ENCODE peak calls at places on chromosomes 5 and 9, in six cellular contexts. One of them, this sample, is unnamed.

GRCh38 chr5:139414601-139415121 is 10.8 kb upstream of the SPATA24 start:
- DNase-seq in neural progenitor cell: no peak
- DNase-seq in adrenal gland: peak
- DNase-seq in A549: no peak
- DNase-seq in CD8-positive, alpha-beta T cell: no peak
- DNase-seq in heart left ventricle: no peak
- DNase-seq in this sample: no peak

GRCh38 chr9:2691626-2692025 is 25.7 kb upstream of the KCNV2 start:
- DNase-seq in neural progenitor cell: no peak
- DNase-seq in adrenal gland: no peak
- DNase-seq in A549: no peak
- DNase-seq in CD8-positive, alpha-beta T cell: no peak
- DNase-seq in heart left ventricle: no peak
- DNase-seq in this sample: no peak

GRCh38 chr9:132641216-132641615 is 28.6 kb downstream of the DDX31 start:
- DNase-seq in neural progenitor cell: no peak
- DNase-seq in adrenal gland: no peak
- DNase-seq in A549: no peak
- DNase-seq in CD8-positive, alpha-beta T cell: no peak
- DNase-seq in heart left ventricle: no peak
- DNase-seq in this sample: no peak

GRCh38 chr9:112048924-112049785 is 125.9 kb downstream of the SUSD1 start:
- DNase-seq in neural progenitor cell: no peak
- DNase-seq in adrenal gland: no peak
- DNase-seq in A549: no peak
- DNase-seq in CD8-positive, alpha-beta T cell: no peak
- DNase-seq in heart left ventricle: no peak
- DNase-seq in this sample: no peak

GRCh38 chr5:40376566-40376965 is 303.1 kb upstream of the PTGER4 start:
- DNase-seq in neural progenitor cell: no peak
- DNase-seq in adrenal gland: no peak
- DNase-seq in A549: no peak
- DNase-seq in CD8-positive, alpha-beta T cell: no peak
- DNase-seq in heart left ventricle: no peak
- DNase-seq in this sample: no peak

GRCh38 chr9:36862206-36863145 is 171.6 kb downstream of the PAX5 start:
- DNase-seq in neural progenitor cell: peak
- DNase-seq in adrenal gland: peak
- DNase-seq in A549: peak
- DNase-seq in CD8-positive, alpha-beta T cell: no peak
- DNase-seq in heart left ventricle: no peak
- DNase-seq in this sample: peak

GRCh38 chr9:16074962-16075361 is 522.1 kb downstream of the CCDC171 start:
- DNase-seq in neural progenitor cell: no peak
- DNase-seq in adrenal gland: no peak
- DNase-seq in A549: no peak
- DNase-seq in CD8-positive, alpha-beta T cell: no peak
- DNase-seq in heart left ventricle: no peak
- DNase-seq in this sample: no peak

GRCh38 chr9:101907466-101907865 is 169.0 kb upstream of the GRIN3A start:
- DNase-seq in neural progenitor cell: no peak
- DNase-seq in adrenal gland: no peak
- DNase-seq in A549: no peak
- DNase-seq in CD8-positive, alpha-beta T cell: no peak
- DNase-seq in heart left ventricle: no peak
- DNase-seq in this sample: no peak

GRCh38 chr5:181255836-181256578 is 4.9 kb downstream of the TRIM52 start:
- DNase-seq in neural progenitor cell: no peak
- DNase-seq in adrenal gland: no peak
- DNase-seq in A549: no peak
- DNase-seq in CD8-positive, alpha-beta T cell: no peak
- DNase-seq in heart left ventricle: no peak
- DNase-seq in this sample: no peak

GRCh38 chr5:134110382-134110781 is 4.1 kb upstream of the TCF7 start:
- DNase-seq in neural progenitor cell: no peak
- DNase-seq in adrenal gland: no peak
- DNase-seq in A549: no peak
- DNase-seq in CD8-positive, alpha-beta T cell: peak
- DNase-seq in heart left ventricle: no peak
- DNase-seq in this sample: no peak

GRCh38 chr9:121067655-121068054 is 7.1 kb upstream of the CNTRL start:
- DNase-seq in neural progenitor cell: no peak
- DNase-seq in adrenal gland: no peak
- DNase-seq in A549: no peak
- DNase-seq in CD8-positive, alpha-beta T cell: no peak
- DNase-seq in heart left ventricle: no peak
- DNase-seq in this sample: no peak

GRCh38 chr9:120478208-120478607 is 101.8 kb downstream of the CDK5RAP2 start:
- DNase-seq in neural progenitor cell: no peak
- DNase-seq in adrenal gland: no peak
- DNase-seq in A549: no peak
- DNase-seq in CD8-positive, alpha-beta T cell: no peak
- DNase-seq in heart left ventricle: no peak
- DNase-seq in this sample: no peak

GRCh38 chr5:57884346-57885102 is 401.9 kb upstream of the ACTBL2 start:
- DNase-seq in neural progenitor cell: no peak
- DNase-seq in adrenal gland: no peak
- DNase-seq in A549: no peak
- DNase-seq in CD8-positive, alpha-beta T cell: no peak
- DNase-seq in heart left ventricle: no peak
- DNase-seq in this sample: no peak

GRCh38 chr5:151447174-151448037 is at the start of gene SLC36A1:
- DNase-seq in neural progenitor cell: peak
- DNase-seq in adrenal gland: peak
- DNase-seq in A549: peak
- DNase-seq in CD8-positive, alpha-beta T cell: peak
- DNase-seq in heart left ventricle: peak
- DNase-seq in this sample: peak

GRCh38 chr5:73115399-73116051 is 4.8 kb upstream of the TMEM171 start:
- DNase-seq in neural progenitor cell: no peak
- DNase-seq in adrenal gland: no peak
- DNase-seq in A549: no peak
- DNase-seq in CD8-positive, alpha-beta T cell: no peak
- DNase-seq in heart left ventricle: no peak
- DNase-seq in this sample: no peak

GRCh38 chr5:149024978-149025377 is 37.9 kb downstream of the SH3TC2 start:
- DNase-seq in neural progenitor cell: no peak
- DNase-seq in adrenal gland: no peak
- DNase-seq in A549: no peak
- DNase-seq in CD8-positive, alpha-beta T cell: no peak
- DNase-seq in heart left ventricle: no peak
- DNase-seq in this sample: peak

GRCh38 chr9:99833735-99834134 is 12.1 kb downstream of the NR4A3 start:
- DNase-seq in neural progenitor cell: no peak
- DNase-seq in adrenal gland: no peak
- DNase-seq in A549: no peak
- DNase-seq in CD8-positive, alpha-beta T cell: no peak
- DNase-seq in heart left ventricle: no peak
- DNase-seq in this sample: no peak

GRCh38 chr5:67047180-67047579 is 149.4 kb downstream of the CD180 start:
- DNase-seq in neural progenitor cell: peak
- DNase-seq in adrenal gland: peak
- DNase-seq in A549: no peak
- DNase-seq in CD8-positive, alpha-beta T cell: no peak
- DNase-seq in heart left ventricle: peak
- DNase-seq in this sample: no peak

GRCh38 chr5:75412111-75412990 is 75.3 kb downstream of the HMGCR start:
- DNase-seq in neural progenitor cell: no peak
- DNase-seq in adrenal gland: no peak
- DNase-seq in A549: no peak
- DNase-seq in CD8-positive, alpha-beta T cell: no peak
- DNase-seq in heart left ventricle: no peak
- DNase-seq in this sample: no peak

GRCh38 chr5:35876922-35877321 is 20.2 kb downstream of the IL7R start:
- DNase-seq in neural progenitor cell: no peak
- DNase-seq in adrenal gland: peak
- DNase-seq in A549: no peak
- DNase-seq in CD8-positive, alpha-beta T cell: no peak
- DNase-seq in heart left ventricle: no peak
- DNase-seq in this sample: no peak

GRCh38 chr5:38719403-38719802 is 126.4 kb upstream of the OSMR start:
- DNase-seq in neural progenitor cell: no peak
- DNase-seq in adrenal gland: no peak
- DNase-seq in A549: no peak
- DNase-seq in CD8-positive, alpha-beta T cell: no peak
- DNase-seq in heart left ventricle: no peak
- DNase-seq in this sample: no peak
- H3K27ac ChIP-seq in neural progenitor cell: no peak
- H3K27ac ChIP-seq in adrenal gland: peak
- H3K27ac ChIP-seq in A549: no peak
- H3K27ac ChIP-seq in CD8-positive, alpha-beta T cell: no peak
- H3K27ac ChIP-seq in heart left ventricle: no peak
- H3K27ac ChIP-seq in this sample: no peak

DNA sequence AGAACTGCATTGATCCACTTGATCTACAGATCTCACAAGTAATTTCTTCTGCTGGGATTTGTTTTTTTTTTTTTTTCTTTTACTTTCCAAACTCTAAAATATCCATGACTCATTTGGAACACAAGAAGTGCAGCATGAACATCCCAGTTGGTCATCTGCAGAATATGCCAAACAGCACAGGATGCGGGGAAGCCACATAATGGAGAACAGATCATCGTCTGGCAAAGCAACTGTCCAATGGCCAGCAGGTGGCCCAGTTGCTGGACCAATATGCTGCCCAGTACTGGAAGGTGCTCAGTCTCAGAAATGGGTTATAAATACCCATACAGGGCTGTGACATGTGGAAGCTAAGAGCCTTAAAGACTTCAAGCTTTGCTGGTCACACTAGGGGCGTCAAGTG is 221.3 kb upstream of the TAS2R1 start:
- DNase-seq in neural progenitor cell: peak
- DNase-seq in adrenal gland: peak
- DNase-seq in A549: peak
- DNase-seq in CD8-positive, alpha-beta T cell: no peak
- DNase-seq in heart left ventricle: no peak
- DNase-seq in this sample: no peak
- TF ChIP-seq CTCF in neural progenitor cell: peak
- TF ChIP-seq CTCF in adrenal gland: no peak
- TF ChIP-seq CTCF in A549: peak
- TF ChIP-seq CTCF in CD8-positive, alpha-beta T cell: no peak
- TF ChIP-seq CTCF in heart left ventricle: no peak
- TF ChIP-seq CTCF in this sample: no peak

GRCh38 chr5:158463971-158464370 is 605.0 kb upstream of the CLINT1 start:
- DNase-seq in neural progenitor cell: no peak
- DNase-seq in adrenal gland: peak
- DNase-seq in A549: no peak
- DNase-seq in CD8-positive, alpha-beta T cell: no peak
- DNase-seq in heart left ventricle: no peak
- DNase-seq in this sample: peak
- H3K27ac ChIP-seq in neural progenitor cell: no peak
- H3K27ac ChIP-seq in adrenal gland: no peak
- H3K27ac ChIP-seq in A549: no peak
- H3K27ac ChIP-seq in CD8-positive, alpha-beta T cell: no peak
- H3K27ac ChIP-seq in heart left ventricle: peak
- H3K27ac ChIP-seq in this sample: peak

GRCh38 chr5:141914154-141914743 is 9.4 kb upstream of the DELE1 start:
- DNase-seq in neural progenitor cell: peak
- DNase-seq in adrenal gland: peak
- DNase-seq in A549: no peak
- DNase-seq in CD8-positive, alpha-beta T cell: no peak
- DNase-seq in heart left ventricle: peak
- DNase-seq in this sample: no peak
- TF ChIP-seq CTCF in neural progenitor cell: peak
- TF ChIP-seq CTCF in adrenal gland: peak
- TF ChIP-seq CTCF in A549: no peak
- TF ChIP-seq CTCF in CD8-positive, alpha-beta T cell: no peak
- TF ChIP-seq CTCF in heart left ventricle: peak
- TF ChIP-seq CTCF in this sample: peak

GRCh38 chr5:96250782-96251181 is 182.3 kb downstream of the PCSK1 start:
- DNase-seq in neural progenitor cell: no peak
- DNase-seq in adrenal gland: no peak
- DNase-seq in A549: no peak
- DNase-seq in CD8-positive, alpha-beta T cell: no peak
- DNase-seq in heart left ventricle: no peak
- DNase-seq in this sample: no peak
- H3K27ac ChIP-seq in neural progenitor cell: no peak
- H3K27ac ChIP-seq in adrenal gland: no peak
- H3K27ac ChIP-seq in A549: no peak
- H3K27ac ChIP-seq in CD8-positive, alpha-beta T cell: no peak
- H3K27ac ChIP-seq in heart left ventricle: no peak
- H3K27ac ChIP-seq in this sample: no peak

GRCh38 chr5:56270058-56270457 is 36.9 kb upstream of the ANKRD55 start:
- DNase-seq in neural progenitor cell: no peak
- DNase-seq in adrenal gland: no peak
- DNase-seq in A549: no peak
- DNase-seq in CD8-positive, alpha-beta T cell: no peak
- DNase-seq in heart left ventricle: no peak
- DNase-seq in this sample: no peak

GRCh38 chr5:56270568-56271392 is 37.6 kb upstream of the ANKRD55 start:
- DNase-seq in neural progenitor cell: peak
- DNase-seq in adrenal gland: peak
- DNase-seq in A549: peak
- DNase-seq in CD8-positive, alpha-beta T cell: peak
- DNase-seq in heart left ventricle: peak
- DNase-seq in this sample: peak

GRCh38 chr5:56273376-56274005 is 40.4 kb upstream of the ANKRD55 start:
- DNase-seq in neural progenitor cell: no peak
- DNase-seq in adrenal gland: no peak
- DNase-seq in A549: no peak
- DNase-seq in CD8-positive, alpha-beta T cell: no peak
- DNase-seq in heart left ventricle: no peak
- DNase-seq in this sample: no peak

GRCh38 chr5:56272765-56273164 is 39.6 kb upstream of the ANKRD55 start:
- DNase-seq in neural progenitor cell: no peak
- DNase-seq in adrenal gland: no peak
- DNase-seq in A549: no peak
- DNase-seq in CD8-positive, alpha-beta T cell: no peak
- DNase-seq in heart left ventricle: no peak
- DNase-seq in this sample: no peak

DNA sequence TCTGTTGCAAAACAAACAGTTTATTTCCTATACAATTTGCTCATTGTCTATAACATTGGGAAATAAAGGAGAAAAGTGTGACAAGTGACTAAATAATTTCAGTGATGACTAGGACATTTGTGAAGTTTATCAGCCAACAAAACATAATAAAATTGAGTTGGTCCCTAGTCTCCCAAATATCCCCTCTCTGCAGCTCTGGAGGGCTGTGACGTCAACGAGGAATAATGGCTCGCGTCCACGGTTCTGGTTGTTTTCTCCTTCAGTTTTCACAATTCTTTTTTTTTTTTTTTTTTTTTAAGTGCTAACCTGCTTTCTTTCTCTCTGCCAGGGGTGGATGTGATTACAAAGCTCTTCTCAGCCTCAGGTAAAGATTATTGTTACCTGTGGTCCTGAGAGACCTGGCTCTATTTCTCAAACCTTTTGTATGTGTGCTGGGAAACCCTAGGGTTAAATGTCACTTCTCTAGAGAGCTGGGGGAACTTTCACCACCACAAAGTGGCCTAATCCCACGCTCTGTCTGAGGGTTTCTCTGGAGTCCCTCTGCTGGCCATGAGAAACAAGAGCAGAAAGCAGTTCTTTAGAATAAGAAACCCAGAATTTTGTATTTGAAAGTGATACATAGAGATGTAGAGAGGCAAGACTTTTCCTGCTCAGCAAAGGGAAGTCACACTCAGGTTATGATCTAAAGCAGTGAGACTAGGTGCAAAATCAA is 36.2 kb upstream of the ANKRD55 start:
- DNase-seq in neural progenitor cell: peak
- DNase-seq in adrenal gland: peak
- DNase-seq in A549: peak
- DNase-seq in CD8-positive, alpha-beta T cell: no peak
- DNase-seq in heart left ventricle: no peak
- DNase-seq in this sample: no peak
- TF ChIP-seq CTCF in neural progenitor cell: peak
- TF ChIP-seq CTCF in adrenal gland: peak
- TF ChIP-seq CTCF in A549: peak
- TF ChIP-seq CTCF in CD8-positive, alpha-beta T cell: no peak
- TF ChIP-seq CTCF in heart left ventricle: peak
- TF ChIP-seq CTCF in this sample: peak

This sample was measured in tibial nerve.